ENCODE peak calls at places on chromosomes 5 and 9, in seven cellular contexts. Y is heart right ventricle; O is amniotic stem cell; E is A673; I is stimulated activated CD4-positive, alpha-beta T cell treated with anti-CD3 and anti-CD28 coated beads, Interleukin-15, amount 100 ng/mL, for 1 hour; J is endothelial cell; R is Calu3. M is an unnamed sample.
A peak's percentile ranks its signal among the peaks of the same experiment; 100 is the strongest.

GRCh38 chr5:150567031-150567680 is 59.2 kb downstream of the NDST1 start:
- DNase-seq in Y (no peak), O (no peak), E (no peak), I (no peak), J (no peak), R (no peak), M (no peak)

GRCh38 chr5:134113572-134113907 is 941 bp upstream of the TCF7 start:
- DNase-seq in Y (no peak), O (no peak), E (no peak), I (no peak), J (no peak), R (no peak), M (no peak)

GRCh38 chr9:108762348-108763055 is 93.3 kb downstream of the ACTL7B start:
- DNase-seq in Y (no peak), O (no peak), E (no peak), I (no peak), J (no peak), R (no peak), M (no peak)

GRCh38 chr5:116289276-116289675 is 204.5 kb downstream of the COMMD10 start:
- DNase-seq in Y (no peak), O (no peak), E (no peak), I (no peak), J (peak; percentile 10), R (peak; percentile 15), M (no peak)

GRCh38 chr5:123496892-123497291 is 15.1 kb upstream of the CSNK1G3 start:
- DNase-seq in Y (no peak), O (no peak), E (peak; percentile 9), I (no peak), J (no peak), R (no peak), M (no peak)

GRCh38 chr5:91541696-91542095 is 158.6 kb upstream of the ARRDC3 start:
- DNase-seq in Y (no peak), O (peak; percentile 17), E (no peak), I (no peak), J (no peak), R (no peak), M (peak; percentile 19)

GRCh38 chr5:91074615-91075014 is 308.5 kb downstream of the ARRDC3 start:
- DNase-seq in Y (no peak), O (peak; percentile 34), E (peak; percentile 65), I (no peak), J (no peak), R (peak; percentile 38), M (no peak)

GRCh38 chr5:112417931-112418358 is 1.1 kb downstream of the EPB41L4A start:
- DNase-seq in Y (peak; percentile 61), O (no peak), E (no peak), I (peak; percentile 14), J (peak; percentile 7), R (peak; percentile 43), M (no peak)

GRCh38 chr5:127028822-127029457 is 1.4 kb downstream of the MARCHF3 start:
- DNase-seq in Y (no peak), O (no peak), E (no peak), I (no peak), J (peak; percentile 6), R (peak; percentile 12), M (no peak)

GRCh38 chr5:107370569-107370968 is 300.2 kb downstream of the EFNA5 start:
- DNase-seq in Y (no peak), O (no peak), E (no peak), I (no peak), J (no peak), R (no peak), M (no peak)

GRCh38 chr9:6563036-6563435 is 82.5 kb downstream of the GLDC start:
- DNase-seq in Y (no peak), O (no peak), E (no peak), I (no peak), J (no peak), R (no peak), M (no peak)

GRCh38 chr5:180825768-180826525 is 23.3 kb upstream of the MGAT1 start:
- DNase-seq in Y (no peak), O (peak; percentile 61), E (peak; percentile 31), I (no peak), J (no peak), R (peak; percentile 85), M (peak; percentile 82)

M was measured in retinal pigment epithelial cell.